ENCODE peak calls at places on chromosome 9, in seven cellular contexts. C, K, Y, G, E, Z and W are unnamed samples.

GRCh38 chr9:35820076-35820475 is 5.2 kb upstream of the HINT2 start:
- DNase-seq in C (peak), K (no peak), Y (no peak), G (no peak), E (peak), Z (no peak), W (no peak)

GRCh38 chr9:132068604-132069003 is 11.1 kb downstream of the MED27 start:
- DNase-seq in C (no peak), K (no peak), Y (no peak), G (no peak), E (no peak), Z (no peak), W (no peak)

GRCh38 chr9:116895956-116896355 is 208.9 kb downstream of the TRIM32 start:
- DNase-seq in C (no peak), K (no peak), Y (no peak), G (no peak), E (no peak), Z (no peak), W (no peak)

GRCh38 chr9:109968702-109969450 is 188.9 kb downstream of the PALM2AKAP2 start:
- DNase-seq in C (peak), K (no peak), Y (no peak), G (peak), E (peak), Z (no peak), W (peak)

GRCh38 chr9:136969774-136970173 is 7.5 kb upstream of the PTGDS start:
- DNase-seq in C (no peak), K (no peak), Y (no peak), G (no peak), E (no peak), Z (no peak), W (no peak)

GRCh38 chr9:97895695-97896332 is 26.5 kb downstream of the TRMO start:
- DNase-seq in C (no peak), K (no peak), Y (no peak), G (peak), E (peak), Z (no peak), W (peak)

GRCh38 chr9:136532799-136533774 is 12.8 kb downstream of the NOTCH1 start:
- DNase-seq in C (no peak), K (no peak), Y (peak), G (no peak), E (no peak), Z (no peak), W (no peak)

GRCh38 chr9:138053996-138054752 is 176.6 kb downstream of the CACNA1B start:
- DNase-seq in C (no peak), K (no peak), Y (no peak), G (peak), E (no peak), Z (no peak), W (no peak)

GRCh38 chr9:14198049-14198448 is 115.9 kb downstream of the NFIB start:
- DNase-seq in C (peak), K (no peak), Y (no peak), G (no peak), E (no peak), Z (no peak), W (no peak)

GRCh38 chr9:134590240-134591081 is 51.1 kb upstream of the COL5A1 start:
- DNase-seq in C (no peak), K (no peak), Y (no peak), G (no peak), E (peak), Z (no peak), W (no peak)

GRCh38 chr9:38380872-38381534 is 11.5 kb upstream of the ALDH1B1 start:
- DNase-seq in C (no peak), K (no peak), Y (no peak), G (peak), E (no peak), Z (no peak), W (peak)

GRCh38 chr9:761155-761792 is 80.2 kb upstream of the DMRT1 start:
- DNase-seq in C (no peak), K (no peak), Y (no peak), G (peak), E (no peak), Z (no peak), W (no peak)

GRCh38 chr9:128610889-128611288 is 45.8 kb downstream of the DYNC2I2 start:
- DNase-seq in C (no peak), K (no peak), Y (no peak), G (peak), E (no peak), Z (no peak), W (no peak)